ENCODE peak calls at places on chromosome 6, in four cellular contexts. One of them, this sample, is unnamed.

GRCh38 chr6:119627908-119628669 is 278.5 kb upstream of the MAN1A1 start:
- DNase-seq in GM20000: no peak
- DNase-seq in GM06990: no peak
- DNase-seq in MM.1S: no peak
- DNase-seq in this sample: no peak

GRCh38 chr6:111992851-111993250 is 61.1 kb upstream of the CCN6 start:
- DNase-seq in GM20000: peak; percentile 32
- DNase-seq in GM06990: peak; percentile 26
- DNase-seq in MM.1S: no peak
- DNase-seq in this sample: no peak

GRCh38 chr6:14476793-14477531 is 359.4 kb downstream of the CD83 start:
- DNase-seq in GM20000: no peak
- DNase-seq in GM06990: no peak
- DNase-seq in MM.1S: no peak
- DNase-seq in this sample: no peak

GRCh38 chr6:4185419-4185818 is 50.0 kb upstream of the ECI2 start:
- DNase-seq in GM20000: no peak
- DNase-seq in GM06990: no peak
- DNase-seq in MM.1S: no peak
- DNase-seq in this sample: no peak

GRCh38 chr6:44960898-44961297 is 367.2 kb upstream of the RUNX2 start:
- DNase-seq in GM20000: no peak
- DNase-seq in GM06990: no peak
- DNase-seq in MM.1S: peak; percentile 39
- DNase-seq in this sample: no peak

GRCh38 chr6:163745566-163746400 is 331.3 kb downstream of the QKI start:
- DNase-seq in GM20000: no peak
- DNase-seq in GM06990: no peak
- DNase-seq in MM.1S: no peak
- DNase-seq in this sample: no peak

GRCh38 chr6:753486-753885 is 60.5 kb upstream of the EXOC2 start:
- DNase-seq in GM20000: no peak
- DNase-seq in GM06990: no peak
- DNase-seq in MM.1S: no peak
- DNase-seq in this sample: no peak

GRCh38 chr6:154386848-154387717 is 30.5 kb upstream of the IPCEF1 start:
- DNase-seq in GM20000: no peak
- DNase-seq in GM06990: no peak
- DNase-seq in MM.1S: no peak
- DNase-seq in this sample: no peak

GRCh38 chr6:121691126-121691540 is 255.7 kb downstream of the GJA1 start:
- DNase-seq in GM20000: no peak
- DNase-seq in GM06990: no peak
- DNase-seq in MM.1S: no peak
- DNase-seq in this sample: no peak

GRCh38 chr6:33988121-33989015 is 157.5 kb downstream of the GRM4 start:
- DNase-seq in GM20000: no peak
- DNase-seq in GM06990: no peak
- DNase-seq in MM.1S: no peak
- DNase-seq in this sample: no peak

GRCh38 chr6:132872923-132873322 is 58.6 kb downstream of the RPS12 start:
- DNase-seq in GM20000: peak; percentile 57
- DNase-seq in GM06990: peak; percentile 45
- DNase-seq in MM.1S: peak; percentile 60
- DNase-seq in this sample: peak; percentile 41

GRCh38 chr6:136751478-136751956 is 40.8 kb downstream of the MAP3K5 start:
- DNase-seq in GM20000: peak; percentile 51
- DNase-seq in GM06990: peak; percentile 70
- DNase-seq in MM.1S: peak; percentile 80
- DNase-seq in this sample: peak; percentile 62

GRCh38 chr6:41092421-41093140 is 19.8 kb downstream of the NFYA start:
- DNase-seq in GM20000: peak; percentile 32
- DNase-seq in GM06990: no peak
- DNase-seq in MM.1S: peak; percentile 31
- DNase-seq in this sample: peak; percentile 42

GRCh38 chr6:43798688-43799444 is 28.9 kb downstream of the VEGFA start:
- DNase-seq in GM20000: peak; percentile 41
- DNase-seq in GM06990: no peak
- DNase-seq in MM.1S: peak; percentile 67
- DNase-seq in this sample: no peak

GRCh38 chr6:169285165-169285564 is 31.5 kb upstream of the THBS2 start:
- DNase-seq in GM20000: no peak
- DNase-seq in GM06990: no peak
- DNase-seq in MM.1S: no peak
- DNase-seq in this sample: no peak

GRCh38 chr6:56875523-56875922 is 79.4 kb upstream of the BEND6 start:
- DNase-seq in GM20000: no peak
- DNase-seq in GM06990: no peak
- DNase-seq in MM.1S: no peak
- DNase-seq in this sample: no peak

GRCh38 chr6:77368660-77369313 is 94.5 kb downstream of the HTR1B start:
- DNase-seq in GM20000: no peak
- DNase-seq in GM06990: no peak
- DNase-seq in MM.1S: peak; percentile 28
- DNase-seq in this sample: no peak

GRCh38 chr6:33073431-33073871 is at the start of gene HLA-DPA1:
- DNase-seq in GM20000: peak; percentile 89
- DNase-seq in GM06990: peak; percentile 79
- DNase-seq in MM.1S: peak; percentile 74
- DNase-seq in this sample: peak; percentile 82

GRCh38 chr6:6003334-6004146 is 3.2 kb downstream of the NRN1 start:
- DNase-seq in GM20000: peak; percentile 49
- DNase-seq in GM06990: no peak
- DNase-seq in MM.1S: peak; percentile 63
- DNase-seq in this sample: peak; percentile 41

GRCh38 chr6:13457577-13457976 is 29.8 kb downstream of the GFOD1 start:
- DNase-seq in GM20000: no peak
- DNase-seq in GM06990: no peak
- DNase-seq in MM.1S: no peak
- DNase-seq in this sample: no peak

GRCh38 chr6:107539849-107540464 is 50.0 kb downstream of the SOBP start:
- DNase-seq in GM20000: no peak
- DNase-seq in GM06990: no peak
- DNase-seq in MM.1S: no peak
- DNase-seq in this sample: no peak

GRCh38 chr6:20211941-20212391 is 303 bp downstream of the MBOAT1 start:
- DNase-seq in GM20000: peak; percentile 41
- DNase-seq in GM06990: no peak
- DNase-seq in MM.1S: peak; percentile 27
- DNase-seq in this sample: no peak

GRCh38 chr6:167706313-167707109 is 120.2 kb upstream of the AFDN start:
- DNase-seq in GM20000: peak; percentile 65
- DNase-seq in GM06990: peak; percentile 46
- DNase-seq in MM.1S: peak; percentile 57
- DNase-seq in this sample: peak; percentile 77

GRCh38 chr6:137804647-137805046 is 62.4 kb upstream of the TNFAIP3 start:
- DNase-seq in GM20000: no peak
- DNase-seq in GM06990: no peak
- DNase-seq in MM.1S: no peak
- DNase-seq in this sample: no peak

GRCh38 chr6:50707652-50708325 is 5.5 kb upstream of the TFAP2D start:
- DNase-seq in GM20000: no peak
- DNase-seq in GM06990: no peak
- DNase-seq in MM.1S: no peak
- DNase-seq in this sample: no peak

GRCh38 chr6:14467591-14467990 is 350.0 kb downstream of the CD83 start:
- DNase-seq in GM20000: no peak
- DNase-seq in GM06990: no peak
- DNase-seq in MM.1S: no peak
- DNase-seq in this sample: no peak

GRCh38 chr6:45212976-45213375 is 115.2 kb upstream of the RUNX2 start:
- DNase-seq in GM20000: no peak
- DNase-seq in GM06990: no peak
- DNase-seq in MM.1S: no peak
- DNase-seq in this sample: no peak

GRCh38 chr6:112061605-112062004 is 7.7 kb downstream of the CCN6 start:
- DNase-seq in GM20000: no peak
- DNase-seq in GM06990: no peak
- DNase-seq in MM.1S: no peak
- DNase-seq in this sample: no peak

GRCh38 chr6:33116881-33117711 is 41.3 kb downstream of the HLA-DPB1 start:
- DNase-seq in GM20000: no peak
- DNase-seq in GM06990: no peak
- DNase-seq in MM.1S: no peak
- DNase-seq in this sample: no peak

GRCh38 chr6:119985952-119986736 is 636.6 kb upstream of the MAN1A1 start:
- DNase-seq in GM20000: no peak
- DNase-seq in GM06990: no peak
- DNase-seq in MM.1S: no peak
- DNase-seq in this sample: peak; percentile 3

GRCh38 chr6:32843979-32844838 is at the start of gene PSMB8:
- DNase-seq in GM20000: peak; percentile 89
- DNase-seq in GM06990: peak; percentile 89
- DNase-seq in MM.1S: peak; percentile 98
- DNase-seq in this sample: peak; percentile 94

GRCh38 chr6:133487174-133487573 is 246.0 kb downstream of the EYA4 start:
- DNase-seq in GM20000: no peak
- DNase-seq in GM06990: no peak
- DNase-seq in MM.1S: no peak
- DNase-seq in this sample: no peak

GRCh38 chr6:89081129-89081422 is 525 bp downstream of the PNRC1 start:
- DNase-seq in GM20000: no peak
- DNase-seq in GM06990: no peak
- DNase-seq in MM.1S: peak; percentile 24
- DNase-seq in this sample: no peak

GRCh38 chr6:126312013-126312665 is 27.8 kb upstream of the CENPW start:
- DNase-seq in GM20000: peak; percentile 19
- DNase-seq in GM06990: no peak
- DNase-seq in MM.1S: no peak
- DNase-seq in this sample: peak; percentile 33
- TF ChIP-seq CTCF in GM20000: no peak
- TF ChIP-seq CTCF in GM06990: peak; percentile 48
- TF ChIP-seq CTCF in MM.1S: peak; percentile 36
- TF ChIP-seq CTCF in this sample: no peak

GRCh38 chr6:155782739-155783459 is 327.3 kb upstream of the NOX3 start:
- DNase-seq in GM20000: no peak
- DNase-seq in GM06990: no peak
- DNase-seq in MM.1S: no peak
- DNase-seq in this sample: no peak
- TF ChIP-seq CTCF in GM20000: no peak
- TF ChIP-seq CTCF in GM06990: no peak
- TF ChIP-seq CTCF in MM.1S: no peak
- TF ChIP-seq CTCF in this sample: no peak

GRCh38 chr6:106082735-106083398 is 3.3 kb upstream of the PRDM1 start:
- DNase-seq in GM20000: no peak
- DNase-seq in GM06990: no peak
- DNase-seq in MM.1S: no peak
- DNase-seq in this sample: no peak

GRCh38 chr6:106085687-106085983 is 501 bp upstream of the PRDM1 start:
- DNase-seq in GM20000: no peak
- DNase-seq in GM06990: no peak
- DNase-seq in MM.1S: no peak
- DNase-seq in this sample: no peak

GRCh38 chr6:106083618-106084017 is 2.5 kb upstream of the PRDM1 start:
- DNase-seq in GM20000: peak; percentile 22
- DNase-seq in GM06990: no peak
- DNase-seq in MM.1S: peak; percentile 26
- DNase-seq in this sample: no peak

GRCh38 chr6:106084973-106085686 is 1.0 kb upstream of the PRDM1 start:
- DNase-seq in GM20000: no peak
- DNase-seq in GM06990: no peak
- DNase-seq in MM.1S: peak; percentile 33
- DNase-seq in this sample: no peak

DNA sequence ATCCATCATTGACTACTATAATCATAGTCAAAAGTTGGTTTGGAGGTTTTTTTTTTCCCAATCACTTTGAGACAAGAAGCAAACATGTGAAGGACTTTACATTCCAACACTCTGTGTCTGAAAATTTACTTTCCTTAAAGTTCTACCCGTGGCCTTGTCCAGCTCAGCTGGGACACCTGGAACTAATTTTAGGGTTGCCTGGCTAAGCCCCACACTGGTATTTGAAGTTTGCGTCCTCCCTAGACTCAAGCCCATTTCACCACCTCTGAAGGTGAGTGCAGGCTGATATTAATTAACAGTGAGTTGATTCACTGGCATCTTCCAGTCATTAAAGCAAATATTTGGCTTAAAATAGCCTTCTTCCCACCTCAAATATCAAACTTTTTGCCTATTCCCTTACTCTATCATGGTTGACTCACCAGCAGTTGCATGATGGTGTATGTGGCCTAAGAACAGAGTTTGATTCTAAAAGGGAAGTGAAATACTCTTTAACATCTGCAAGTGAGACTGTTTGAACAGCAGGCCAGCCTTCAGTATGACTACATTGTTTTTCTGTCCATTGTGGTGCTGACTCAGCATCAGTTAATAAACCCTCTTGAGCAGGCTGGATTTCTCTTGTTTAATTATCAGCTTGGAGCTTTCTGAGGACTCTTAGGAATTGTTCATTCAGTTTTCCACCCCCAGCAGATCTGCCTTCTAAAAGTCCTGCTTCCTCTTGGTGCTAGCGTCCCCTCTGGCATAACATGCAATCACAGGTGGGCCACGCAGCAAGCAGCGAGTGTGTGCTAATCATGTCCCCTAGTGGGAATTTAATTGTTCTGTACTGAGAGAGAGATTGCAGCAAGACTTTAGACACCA is 1.8 kb upstream of the PRDM1 start:
- DNase-seq in GM20000: peak; percentile 81
- DNase-seq in GM06990: peak; percentile 52
- DNase-seq in MM.1S: peak; percentile 87
- DNase-seq in this sample: peak; percentile 75
- TF ChIP-seq CTCF in GM20000: peak; percentile 24
- TF ChIP-seq CTCF in GM06990: peak; percentile 54
- TF ChIP-seq CTCF in MM.1S: peak; percentile 91
- TF ChIP-seq CTCF in this sample: peak; percentile 56

GRCh38 chr6:127103482-127103881 is 15.0 kb upstream of the RSPO3 start:
- DNase-seq in GM20000: no peak
- DNase-seq in GM06990: no peak
- DNase-seq in MM.1S: no peak
- DNase-seq in this sample: no peak

GRCh38 chr6:127102859-127103258 is 15.6 kb upstream of the RSPO3 start:
- DNase-seq in GM20000: no peak
- DNase-seq in GM06990: no peak
- DNase-seq in MM.1S: no peak
- DNase-seq in this sample: no peak

GRCh38 chr6:127102299-127102698 is 16.2 kb upstream of the RSPO3 start:
- DNase-seq in GM20000: no peak
- DNase-seq in GM06990: no peak
- DNase-seq in MM.1S: no peak
- DNase-seq in this sample: no peak

GRCh38 chr6:127096167-127096566 is 22.3 kb upstream of the RSPO3 start:
- DNase-seq in GM20000: no peak
- DNase-seq in GM06990: no peak
- DNase-seq in MM.1S: no peak
- DNase-seq in this sample: no peak

GRCh38 chr6:127100510-127101140 is 17.8 kb upstream of the RSPO3 start:
- DNase-seq in GM20000: no peak
- DNase-seq in GM06990: no peak
- DNase-seq in MM.1S: no peak
- DNase-seq in this sample: no peak
- TF ChIP-seq CTCF in GM20000: no peak
- TF ChIP-seq CTCF in GM06990: peak; percentile 22
- TF ChIP-seq CTCF in MM.1S: peak; percentile 24
- TF ChIP-seq CTCF in this sample: no peak

This sample was measured in GM13976.